ENCODE peak calls at places on chromosomes 3 and 15, in eight cellular contexts. S is amniotic stem cell; V is nucleus accumbens; Z is NCI-H2171 treated with DMSO at 0.1 percent for 48 hours; J is activated CD4-positive, alpha-beta T cell treated with anti-CD3 and anti-CD28 coated beads, Interleukin-2, amount 50 U/mL, for 1 hour; P is osteocyte; O is T-helper 2 cell; N is activated gamma-delta T cell treated with Interleukin-2 at 50 U/mL for 16 hours. W is an unnamed sample.
A peak's percentile ranks its signal among the peaks of the same experiment; 100 is the strongest.

GRCh38 chr15:92724144-92724543 is 68.6 kb upstream of the FAM174B start:
- DNase-seq in O (peak; percentile 16), N (no peak), J (no peak), V (no peak), Z (no peak), S (no peak), P (no peak), W (no peak)

GRCh38 chr15:39592500-39592899 is 11.6 kb downstream of the THBS1 start:
- DNase-seq in P (no peak), J (no peak), O (no peak), N (no peak), S (no peak), V (no peak), Z (no peak), W (no peak)

GRCh38 chr3:62559831-62560445 is 186.6 kb upstream of the FEZF2 start:
- DNase-seq in S (no peak), V (no peak), O (no peak), J (no peak), P (no peak), Z (peak; percentile 51), N (no peak), W (peak; percentile 5)

GRCh38 chr3:117184574-117184973 is 475.0 kb downstream of the TUSC7 start:
- DNase-seq in N (no peak), Z (no peak), P (no peak), V (no peak), J (no peak), O (no peak), S (peak; percentile 17), W (no peak)

GRCh38 chr3:10733297-10733696 is 82.7 kb upstream of the SLC6A11 start:
- DNase-seq in O (no peak), V (no peak), J (no peak), Z (no peak), S (no peak), N (no peak), P (no peak), W (no peak)

GRCh38 chr15:88382482-88382983 is 84.7 kb downstream of the MRPL46 start:
- DNase-seq in P (no peak), N (no peak), V (peak; percentile 11), J (no peak), Z (no peak), S (no peak), O (no peak), W (no peak)

GRCh38 chr3:11155341-11156025 is 1.2 kb downstream of the HRH1 start:
- DNase-seq in J (no peak), S (peak; percentile 55), V (peak; percentile 55), P (peak; percentile 91), Z (peak; percentile 57), N (no peak), O (peak; percentile 61), W (no peak)

GRCh38 chr3:25854214-25854613 is 64.3 kb downstream of the OXSM start:
- DNase-seq in Z (no peak), N (no peak), O (no peak), S (no peak), V (no peak), J (no peak), P (no peak), W (no peak)

GRCh38 chr15:92385096-92385495 is 8.6 kb upstream of the ST8SIA2 start:
- DNase-seq in Z (no peak), P (no peak), V (no peak), J (no peak), N (no peak), O (no peak), S (no peak), W (no peak)

GRCh38 chr15:84598250-84598649 is 2.6 kb upstream of the ZSCAN2 start:
- DNase-seq in V (no peak), O (peak; percentile 91), J (no peak), N (peak; percentile 19), Z (no peak), P (no peak), S (no peak), W (no peak)

GRCh38 chr3:16251316-16252085 is 13.2 kb downstream of the DPH3 start:
- DNase-seq in S (no peak), J (no peak), O (no peak), N (no peak), Z (no peak), V (no peak), P (no peak), W (no peak)

GRCh38 chr15:63243776-63244175 is 33.6 kb upstream of the APH1B start:
- DNase-seq in V (no peak), P (no peak), N (no peak), S (no peak), O (peak; percentile 17), Z (no peak), J (no peak), W (no peak)

GRCh38 chr3:157606392-157607197 is 103.4 kb upstream of the VEPH1 start:
- DNase-seq in Z (peak; percentile 89), N (peak; percentile 56), O (peak; percentile 52), P (peak; percentile 88), J (peak; percentile 42), V (peak; percentile 18), S (peak; percentile 29), W (peak; percentile 17)

GRCh38 chr3:110774496-110775265 is 296.9 kb upstream of the NECTIN3 start:
- DNase-seq in V (no peak), N (no peak), S (no peak), Z (no peak), O (no peak), J (no peak), P (no peak), W (no peak)

GRCh38 chr3:36650271-36650671 is 114.1 kb downstream of the DCLK3 start:
- DNase-seq in J (no peak), V (no peak), O (no peak), Z (no peak), N (no peak), S (no peak), P (no peak), W (no peak)

GRCh38 chr15:82829234-82829633 is 19.8 kb downstream of the WHAMM start:
- DNase-seq in S (no peak), P (no peak), N (no peak), V (no peak), Z (no peak), J (no peak), O (no peak), W (no peak)

GRCh38 chr15:73127302-73127936 is 75.2 kb downstream of the NEO1 start:
- DNase-seq in V (no peak), S (no peak), P (no peak), N (peak; percentile 8), J (no peak), O (peak; percentile 62), Z (peak; percentile 36), W (no peak)

GRCh38 chr3:127573916-127574315 is 16.6 kb downstream of the TPRA1 start:
- DNase-seq in O (no peak), V (no peak), N (no peak), S (no peak), P (no peak), J (no peak), Z (no peak), W (no peak)

GRCh38 chr3:44966795-44967278 is 9.1 kb downstream of the ZDHHC3 start:
- DNase-seq in S (no peak), P (no peak), Z (no peak), J (no peak), O (peak; percentile 48), V (no peak), N (no peak), W (no peak)

GRCh38 chr15:91855684-91856553 is 2.4 kb downstream of the SLCO3A1 start:
- DNase-seq in J (no peak), N (peak; percentile 8), S (no peak), Z (peak; percentile 88), V (no peak), P (peak; percentile 44), O (peak; percentile 54), W (no peak)

GRCh38 chr3:129261850-129262249 is 12.4 kb downstream of the COPG1 start:
- DNase-seq in O (no peak), Z (no peak), S (no peak), P (no peak), V (no peak), J (no peak), N (no peak), W (no peak)

GRCh38 chr3:191334359-191334893 is 4.1 kb upstream of the UTS2B start:
- DNase-seq in S (no peak), Z (no peak), V (no peak), J (no peak), P (no peak), O (no peak), N (no peak), W (no peak)

GRCh38 chr3:125278155-125278554 is 65.6 kb upstream of the SLC12A8 start:
- DNase-seq in Z (no peak), N (no peak), V (no peak), O (no peak), P (no peak), J (no peak), S (no peak), W (no peak)

GRCh38 chr3:55607844-55608243 is 120.7 kb upstream of the WNT5A start:
- DNase-seq in P (no peak), V (no peak), S (no peak), O (no peak), J (no peak), Z (no peak), N (no peak), W (no peak)

GRCh38 chr15:80609512-80609946 is 85.6 kb upstream of the ABHD17C start:
- DNase-seq in O (no peak), S (no peak), N (no peak), J (no peak), V (no peak), Z (no peak), P (peak; percentile 56), W (no peak)

GRCh38 chr15:70512772-70513362 is 250.5 kb downstream of the UACA start:
- DNase-seq in P (no peak), N (peak; percentile 47), V (no peak), S (no peak), J (peak; percentile 57), Z (peak; percentile 58), O (peak; percentile 71), W (no peak)

GRCh38 chr3:125163739-125164601 is 48.6 kb downstream of the SLC12A8 start:
- DNase-seq in N (no peak), S (no peak), Z (no peak), O (no peak), V (no peak), J (no peak), P (no peak), W (no peak)

GRCh38 chr15:40289140-40289775 is 6.4 kb upstream of the ANKRD63 start:
- DNase-seq in J (no peak), O (no peak), P (no peak), Z (peak; percentile 62), V (no peak), N (no peak), S (no peak), W (no peak)

W was measured in GM12891.